ENCODE peak calls at places on chromosomes 7 and 10, in six cellular contexts. R is tibial nerve, C is stomach, G is H54, N is heart left ventricle, W is IMR-90. U is an unnamed sample.

GRCh38 chr10:24981161-24981710 is 28.8 kb upstream of the PRTFDC1 start:
- DNase-seq in R (no peak), C (no peak), G (no peak), N (no peak), W (no peak), U (no peak)

GRCh38 chr7:5594616-5595544 is 171.2 kb upstream of the TNRC18 start:
- DNase-seq in R (no peak), C (no peak), G (peak), N (no peak), W (peak), U (no peak)

GRCh38 chr7:5348134-5349004 is 65.6 kb downstream of the SLC29A4 start:
- DNase-seq in R (no peak), C (no peak), G (no peak), N (no peak), W (no peak), U (no peak)

GRCh38 chr10:131556061-131556896 is 244.8 kb upstream of the TCERG1L start:
- DNase-seq in R (no peak), C (peak), G (no peak), N (no peak), W (no peak), U (no peak)

GRCh38 chr10:116522803-116523381 is 22.8 kb upstream of the PNLIP start:
- DNase-seq in R (no peak), C (no peak), G (no peak), N (no peak), W (no peak), U (no peak)

GRCh38 chr10:27621441-27621840 is 117.3 kb downstream of the RAB18 start:
- DNase-seq in R (no peak), C (no peak), G (no peak), N (no peak), W (peak), U (peak)

GRCh38 chr7:140175221-140176218 is 1.3 kb downstream of the KDM7A start:
- DNase-seq in R (peak), C (peak), G (peak), N (peak), W (peak), U (peak)

GRCh38 chr10:14556285-14556956 is 218.3 kb downstream of the FAM107B start:
- DNase-seq in R (no peak), C (no peak), G (no peak), N (no peak), W (peak), U (peak)

GRCh38 chr7:19754521-19755116 is 18.8 kb downstream of the TMEM196 start:
- DNase-seq in R (no peak), C (no peak), G (no peak), N (no peak), W (peak), U (no peak)

GRCh38 chr7:11212080-11212711 is 238.5 kb downstream of the PHF14 start:
- DNase-seq in R (no peak), C (peak), G (peak), N (peak), W (peak), U (peak)

GRCh38 chr10:119516381-119517234 is 25.9 kb downstream of the RGS10 start:
- DNase-seq in R (no peak), C (peak), G (no peak), N (no peak), W (no peak), U (no peak)

GRCh38 chr10:76036410-76036940 is 605.1 kb downstream of the LRMDA start:
- DNase-seq in R (peak), C (peak), G (peak), N (peak), W (peak), U (peak)

GRCh38 chr10:86047588-86047987 is 319.0 kb downstream of the GRID1 start:
- DNase-seq in R (no peak), C (no peak), G (no peak), N (no peak), W (no peak), U (no peak)

GRCh38 chr7:21912305-21912704 is 33.4 kb downstream of the CDCA7L start:
- DNase-seq in R (no peak), C (no peak), G (no peak), N (peak), W (peak), U (no peak)

GRCh38 chr7:517848-518629 is 1.6 kb downstream of the PDGFA start:
- DNase-seq in R (peak), C (peak), G (peak), N (peak), W (peak), U (peak)

GRCh38 chr7:520503-521161 is 986 bp upstream of the PDGFA start:
- DNase-seq in R (no peak), C (no peak), G (no peak), N (no peak), W (no peak), U (no peak)

GRCh38 chr7:519429-519973 is at the start of gene PDGFA:
- DNase-seq in R (no peak), C (peak), G (peak), N (peak), W (peak), U (peak)

GRCh38 chr7:519974-520458 is 370 bp upstream of the PDGFA start:
- DNase-seq in R (no peak), C (peak), G (peak), N (peak), W (peak), U (peak)

GRCh38 chr7:518630-519428 is 817 bp downstream of the PDGFA start:
- DNase-seq in R (peak), C (peak), G (peak), N (peak), W (peak), U (peak)
- TF ChIP-seq POLR2A in R (peak), C (no peak), G (peak), N (no peak), W (no peak), U (no peak)

GRCh38 chr7:47453093-47454056 is 128.5 kb downstream of the TNS3 start:
- DNase-seq in R (peak), C (peak), G (peak), N (peak), W (peak), U (peak)
- TF ChIP-seq POLR2A in R (no peak), C (no peak), G (no peak), N (no peak), W (no peak), U (peak)

GRCh38 chr10:79248341-79248931 is 98.8 kb upstream of the PPIF start:
- DNase-seq in R (peak), C (no peak), G (no peak), N (peak), W (no peak), U (no peak)
- TF ChIP-seq POLR2A in R (no peak), C (no peak), G (no peak), N (no peak), W (no peak), U (no peak)

DNA sequence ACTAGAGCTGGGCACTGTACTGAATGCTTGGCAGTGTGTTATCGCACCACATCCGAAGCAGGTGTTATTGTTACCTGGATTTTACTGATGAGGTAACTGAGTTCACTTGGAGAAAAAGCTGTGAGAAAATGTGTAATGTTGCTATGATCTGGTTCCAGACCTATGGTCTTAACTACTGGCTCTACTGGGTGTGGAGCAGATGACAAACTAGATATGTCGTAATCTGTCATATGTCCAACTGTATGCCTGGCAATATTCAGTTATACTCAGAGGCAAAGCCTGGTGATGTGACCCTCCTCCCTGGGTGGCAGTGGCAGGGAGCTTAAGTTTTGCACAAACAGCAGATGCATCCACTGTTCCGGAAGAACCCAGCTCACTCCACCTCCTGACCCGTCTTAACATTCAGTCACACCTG is 23.5 kb downstream of the SCD start:
- DNase-seq in R (no peak), C (no peak), G (no peak), N (peak), W (peak), U (no peak)
- TF ChIP-seq POLR2A in R (no peak), C (no peak), G (no peak), N (no peak), W (no peak), U (no peak)

GRCh38 chr10:99432047-99432446 is 1.6 kb upstream of the GOT1 start:
- DNase-seq in R (no peak), C (no peak), G (no peak), N (no peak), W (no peak), U (no peak)

GRCh38 chr10:99430116-99430450 is 341 bp downstream of the GOT1 start:
- DNase-seq in R (no peak), C (no peak), G (no peak), N (no peak), W (no peak), U (no peak)

GRCh38 chr10:99429521-99430095 is 816 bp downstream of the GOT1 start:
- DNase-seq in R (no peak), C (no peak), G (no peak), N (no peak), W (no peak), U (no peak)

GRCh38 chr10:99431190-99431549 is 746 bp upstream of the GOT1 start:
- DNase-seq in R (peak), C (peak), G (peak), N (peak), W (peak), U (peak)

DNA sequence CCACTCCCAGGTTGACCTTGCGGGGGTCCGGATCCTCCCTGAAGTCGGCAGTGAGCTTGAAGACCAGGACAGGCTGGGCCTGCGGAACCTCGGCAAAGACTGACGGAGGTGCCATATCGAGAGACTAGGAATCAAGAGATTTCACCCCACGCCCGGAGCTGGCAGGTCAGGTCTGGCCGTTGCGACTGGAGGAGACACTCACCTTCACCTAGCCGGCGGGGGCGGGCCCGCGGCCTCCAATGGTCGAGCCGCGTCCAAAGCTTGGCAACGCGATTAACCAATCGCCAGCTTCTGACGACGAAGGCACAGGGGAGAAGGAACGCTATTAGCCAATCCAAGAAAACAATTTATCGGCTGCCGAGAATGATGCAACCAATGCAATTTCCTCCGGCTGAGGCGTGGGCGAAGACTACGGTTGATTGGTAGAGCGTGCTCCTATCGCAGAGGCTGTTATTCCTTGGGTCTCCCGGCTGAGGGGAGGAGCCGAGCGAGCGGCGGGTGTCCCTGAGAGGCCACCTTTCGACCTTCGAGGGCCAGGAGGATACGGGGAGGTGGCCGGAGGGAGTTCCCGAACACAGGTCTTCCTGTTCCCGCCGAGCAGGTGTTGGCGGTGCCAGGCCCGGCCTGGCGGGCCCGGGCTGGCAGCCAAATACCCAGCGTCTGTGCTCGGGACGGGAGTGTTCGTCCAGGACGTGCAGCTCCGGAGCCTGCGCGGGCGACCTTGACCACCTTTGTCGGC is at the start of gene GOT1:
- DNase-seq in R (peak), C (peak), G (peak), N (peak), W (peak), U (peak)
- TF ChIP-seq POLR2A in R (peak), C (no peak), G (peak), N (peak), W (peak), U (peak)

DNA sequence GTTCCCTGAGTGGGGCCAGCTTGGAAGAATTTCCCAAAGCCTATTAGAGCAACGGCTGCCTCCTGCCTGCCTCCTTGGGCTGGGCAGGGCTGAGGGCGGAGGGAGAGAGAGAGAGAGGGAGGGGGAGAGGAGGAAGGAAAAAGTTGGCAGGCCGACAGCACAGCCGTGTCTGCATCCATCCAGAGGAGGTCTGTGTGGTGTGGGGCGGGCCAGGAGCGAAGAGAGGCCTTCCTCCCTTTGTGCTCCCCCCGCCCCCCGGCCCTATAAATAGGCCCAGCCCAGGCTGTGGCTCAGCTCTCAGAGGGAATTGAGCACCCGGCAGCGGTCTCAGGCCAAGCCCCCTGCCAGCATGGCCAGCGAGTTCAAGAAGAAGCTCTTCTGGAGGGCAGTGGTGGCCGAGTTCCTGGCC is at the start of gene AQP1:
- DNase-seq in R (peak), C (no peak), G (no peak), N (peak), W (no peak), U (peak)
- TF ChIP-seq POLR2A in R (peak), C (no peak), G (no peak), N (peak), W (no peak), U (no peak)

DNA sequence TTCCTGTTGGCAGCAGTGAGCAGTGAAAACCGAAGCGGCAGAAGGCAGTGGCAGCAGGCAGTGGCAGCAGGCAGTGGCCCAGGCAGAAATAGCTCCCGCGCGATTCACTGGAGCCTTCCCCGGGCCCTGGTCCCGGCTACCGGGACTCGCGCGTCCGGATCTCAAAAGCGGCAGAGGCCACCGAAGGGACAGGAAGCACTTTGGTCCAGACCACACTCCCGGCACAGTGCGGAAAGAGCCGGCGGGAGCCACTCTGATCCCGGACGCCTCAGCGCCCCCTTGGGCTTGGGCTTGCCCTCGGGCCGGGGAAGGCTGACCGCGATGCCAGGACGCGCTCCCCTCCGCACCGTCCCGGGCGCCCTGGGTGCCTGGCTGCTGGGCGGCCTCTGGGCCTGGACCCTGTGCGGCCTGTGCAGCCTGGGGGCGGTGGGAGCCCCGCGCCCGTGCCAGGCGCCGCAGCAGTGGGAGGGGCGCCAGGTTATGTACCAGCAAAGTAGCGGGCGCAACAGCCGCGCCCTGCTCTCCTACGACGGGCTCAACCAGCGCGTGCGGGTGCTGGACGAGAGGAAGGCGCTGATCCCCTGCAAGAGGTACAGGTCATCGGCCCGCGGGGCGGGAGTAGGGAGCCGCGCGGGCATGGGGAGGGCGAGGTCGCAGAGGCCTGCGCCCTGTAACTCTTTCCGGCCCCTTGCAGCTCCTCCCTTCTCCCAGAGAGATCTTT is at the start of gene EPDR1:
- DNase-seq in R (peak), C (no peak), G (peak), N (peak), W (no peak), U (peak)
- TF ChIP-seq POLR2A in R (no peak), C (no peak), G (peak), N (no peak), W (no peak), U (peak)

DNA sequence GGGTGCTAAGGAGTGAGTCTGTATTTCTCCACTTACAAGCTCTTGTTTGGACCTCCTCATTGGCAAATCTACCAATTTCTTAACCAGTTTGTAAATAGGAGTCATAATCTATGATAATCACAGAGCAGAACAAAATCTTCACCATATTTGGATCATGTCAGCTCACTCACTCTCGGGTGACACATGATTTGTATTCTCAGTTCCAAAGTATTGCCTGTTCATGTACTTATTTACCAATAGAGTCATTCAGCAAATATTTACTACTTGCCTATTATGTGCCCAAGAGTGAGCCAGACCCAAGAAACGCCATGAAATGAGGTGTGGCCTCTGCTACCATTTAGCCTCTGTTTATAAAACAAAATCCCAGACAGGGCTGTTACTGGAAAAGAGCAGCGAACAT is 114.8 kb downstream of the TSPAN12 start:
- DNase-seq in R (no peak), C (no peak), G (no peak), N (no peak), W (no peak), U (no peak)
- TF ChIP-seq POLR2A in R (no peak), C (no peak), G (no peak), N (no peak), W (no peak), U (no peak)

U was measured in thyroid gland.